ENCODE peak calls at places on chromosome 9, in four cellular contexts. D is HepG2, Y is GM12878, W is K562. L is an unnamed sample.

GRCh38 chr9:92641092-92641809 is 28.7 kb downstream of the IPPK start:
- DNase-seq in W (no peak), Y (no peak), D (no peak), L (no peak)

GRCh38 chr9:117825609-117826347 is 121.6 kb downstream of the TLR4 start:
- DNase-seq in Y (peak), W (no peak), D (no peak), L (no peak)

GRCh38 chr9:19085295-19085694 is 17.4 kb downstream of the HAUS6 start:
- DNase-seq in W (peak), Y (no peak), D (peak), L (no peak)

GRCh38 chr9:132857601-132858342 is 20.3 kb downstream of the AK8 start:
- DNase-seq in Y (no peak), D (no peak), W (peak), L (peak)

GRCh38 chr9:135783540-135784245 is 81.7 kb downstream of the KCNT1 start:
- DNase-seq in D (no peak), Y (no peak), W (no peak), L (no peak)

GRCh38 chr9:128145951-128146351 is 3.3 kb upstream of the LCN2 start:
- DNase-seq in Y (no peak), W (peak), D (no peak), L (no peak)

GRCh38 chr9:35863583-35863982 is 6.6 kb downstream of the OR13J1 start:
- DNase-seq in Y (no peak), D (no peak), W (no peak), L (no peak)

GRCh38 chr9:105246656-105247162 is 2.3 kb downstream of the SLC44A1 start:
- DNase-seq in D (no peak), Y (no peak), W (no peak), L (no peak)

GRCh38 chr9:121156263-121156731 is 45.4 kb downstream of the RAB14 start:
- DNase-seq in D (no peak), W (no peak), Y (peak), L (no peak)

GRCh38 chr9:92294297-92294676 is 790 bp upstream of the IARS1 start:
- DNase-seq in D (peak), Y (no peak), W (no peak), L (no peak)

GRCh38 chr9:135254176-135255032 is 166.9 kb downstream of the OLFM1 start:
- DNase-seq in Y (no peak), W (no peak), D (no peak), L (no peak)

GRCh38 chr9:126423022-126423708 is 96.5 kb downstream of the MVB12B start:
- DNase-seq in Y (no peak), D (no peak), W (no peak), L (no peak)

GRCh38 chr9:135502873-135503321 is 2.4 kb downstream of the MRPS2 start:
- DNase-seq in W (peak), D (no peak), Y (no peak), L (no peak)

GRCh38 chr9:21160178-21160577 is 6.3 kb downstream of the IFNA21 start:
- DNase-seq in W (no peak), D (no peak), Y (peak), L (no peak)

GRCh38 chr9:96688215-96688614 is 33.1 kb upstream of the PRXL2C start:
- DNase-seq in D (no peak), Y (no peak), W (no peak), L (no peak)

GRCh38 chr9:83987402-83987791 is 6.8 kb downstream of the RMI1 start:
- DNase-seq in D (no peak), W (no peak), Y (no peak), L (no peak)

GRCh38 chr9:16704096-16704488 is 166.4 kb downstream of the BNC2 start:
- DNase-seq in Y (no peak), D (no peak), W (no peak), L (no peak)

GRCh38 chr9:88745281-88746001 is 210.5 kb downstream of the NXNL2 start:
- DNase-seq in W (no peak), Y (no peak), D (no peak), L (no peak)

GRCh38 chr9:93681316-93682154 is 105.2 kb downstream of the PHF2 start:
- DNase-seq in D (peak), W (no peak), Y (no peak), L (no peak)

GRCh38 chr9:95091971-95092320 is 225.6 kb downstream of the FANCC start:
- DNase-seq in W (no peak), D (no peak), Y (no peak), L (no peak)

GRCh38 chr9:130219661-130220081 is 45.9 kb upstream of the HMCN2 start:
- DNase-seq in W (no peak), D (no peak), Y (no peak), L (no peak)

GRCh38 chr9:131447600-131447999 is 53.7 kb downstream of the PRRC2B start:
- DNase-seq in W (no peak), Y (no peak), D (no peak), L (no peak)

GRCh38 chr9:35660966-35661413 is 2.9 kb downstream of the CCDC107 start:
- DNase-seq in D (peak), W (no peak), Y (no peak), L (no peak)

GRCh38 chr9:69121155-69122085 is 52.7 kb upstream of the TJP2 start:
- DNase-seq in Y (no peak), D (peak), W (no peak), L (peak)

GRCh38 chr9:26670052-26670640 is 222.5 kb downstream of the CAAP1 start:
- DNase-seq in D (no peak), Y (no peak), W (no peak), L (no peak)

GRCh38 chr9:6501526-6502210 is 88.7 kb downstream of the UHRF2 start:
- DNase-seq in Y (no peak), D (no peak), W (no peak), L (no peak)

GRCh38 chr9:3191715-3192114 is 334.1 kb downstream of the RFX3 start:
- DNase-seq in Y (no peak), W (no peak), D (no peak), L (no peak)

GRCh38 chr9:109903515-109904138 is 123.6 kb downstream of the PALM2AKAP2 start:
- DNase-seq in D (peak), Y (no peak), W (peak), L (peak)

GRCh38 chr9:135198889-135199288 is 111.4 kb downstream of the OLFM1 start:
- DNase-seq in D (no peak), Y (no peak), W (no peak), L (peak)

GRCh38 chr9:5612187-5612535 is 16.7 kb upstream of the RIC1 start:
- DNase-seq in W (no peak), D (no peak), Y (no peak), L (no peak)

GRCh38 chr9:113589890-113590289 is 126.4 kb downstream of the RGS3 start:
- DNase-seq in Y (no peak), W (no peak), D (peak), L (no peak)

GRCh38 chr9:36597412-36598178 is 24.9 kb downstream of the MELK start:
- DNase-seq in Y (no peak), W (peak), D (peak), L (no peak)

GRCh38 chr9:88388886-88389617 is 808 bp downstream of the SPIN1 start:
- DNase-seq in Y (no peak), D (peak), W (peak), L (peak)

GRCh38 chr9:5825223-5825622 is 7.7 kb downstream of the ERMP1 start:
- DNase-seq in D (no peak), Y (no peak), W (no peak), L (no peak)

GRCh38 chr9:69421908-69422801 is 97.1 kb downstream of the ENTREP1 start:
- DNase-seq in Y (no peak), D (peak), W (peak), L (peak)

GRCh38 chr9:11646831-11647230 is 1034.0 kb upstream of the PTPRD start:
- DNase-seq in Y (no peak), D (no peak), W (no peak), L (no peak)

GRCh38 chr9:16869961-16870605 is 387 bp downstream of the BNC2 start:
- DNase-seq in D (no peak), W (no peak), Y (no peak), L (peak)

GRCh38 chr9:122234022-122234748 is 5.4 kb upstream of the LHX6 start:
- DNase-seq in D (no peak), Y (no peak), W (no peak), L (no peak)

GRCh38 chr9:5499889-5500398 is 10.4 kb upstream of the PDCD1LG2 start:
- DNase-seq in D (no peak), Y (no peak), W (no peak), L (no peak)

GRCh38 chr9:89614319-89614892 is 9.6 kb downstream of the GADD45G start:
- DNase-seq in D (no peak), W (no peak), Y (no peak), L (no peak)

DNA sequence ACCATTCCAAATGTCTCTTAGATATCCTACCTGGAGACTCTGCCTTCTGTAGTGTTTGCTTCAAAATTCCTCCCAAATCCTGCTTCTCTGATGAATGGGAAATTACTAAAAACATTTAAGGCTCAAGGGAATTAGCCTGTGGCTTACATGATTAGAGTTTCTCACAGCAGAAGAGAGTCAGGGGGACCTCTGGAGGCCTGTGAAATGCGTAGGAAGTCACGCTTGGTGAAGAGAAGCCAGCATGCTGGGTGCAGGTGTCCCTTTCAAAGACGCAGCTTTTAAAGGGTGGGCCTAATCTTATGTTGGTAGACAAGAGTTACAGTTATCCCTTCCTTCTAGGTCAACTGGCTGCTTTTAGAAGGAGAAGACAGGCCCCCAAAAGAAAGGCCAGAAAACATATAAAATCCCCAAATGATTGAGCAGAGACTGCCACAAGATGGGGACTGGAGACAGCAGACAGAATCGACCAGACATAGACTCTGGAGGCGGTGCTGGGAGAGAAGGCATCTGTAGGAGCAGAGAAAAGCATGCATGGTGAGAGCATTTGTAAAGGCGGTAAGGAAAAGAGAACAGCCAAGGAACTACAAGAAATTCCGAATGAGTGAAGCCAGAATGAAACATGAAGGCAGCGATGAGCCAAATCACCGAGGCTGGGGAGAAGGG is 42.3 kb downstream of the B4GALT1 start:
- DNase-seq in Y (no peak), D (no peak), W (no peak), L (no peak)
- TF ChIP-seq CBFB in Y (no peak), D (no peak), W (no peak), L (no peak)

GRCh38 chr9:134057311-134057665 is 10.5 kb downstream of the BRD3 start:
- DNase-seq in D (no peak), Y (no peak), W (no peak), L (no peak)

GRCh38 chr9:134054891-134055811 is 12.7 kb downstream of the BRD3 start:
- DNase-seq in D (no peak), Y (no peak), W (no peak), L (no peak)

GRCh38 chr9:134057751-134058701 is 9.8 kb downstream of the BRD3 start:
- DNase-seq in Y (no peak), W (no peak), D (peak), L (no peak)

GRCh38 chr9:134055981-134056461 is 11.8 kb downstream of the BRD3 start:
- DNase-seq in D (no peak), Y (no peak), W (no peak), L (no peak)

GRCh38 chr9:134056483-134057310 is 11.1 kb downstream of the BRD3 start:
- DNase-seq in W (no peak), Y (no peak), D (no peak), L (no peak)
- TF ChIP-seq CBFB in W (no peak), Y (no peak), D (no peak), L (no peak)

DNA sequence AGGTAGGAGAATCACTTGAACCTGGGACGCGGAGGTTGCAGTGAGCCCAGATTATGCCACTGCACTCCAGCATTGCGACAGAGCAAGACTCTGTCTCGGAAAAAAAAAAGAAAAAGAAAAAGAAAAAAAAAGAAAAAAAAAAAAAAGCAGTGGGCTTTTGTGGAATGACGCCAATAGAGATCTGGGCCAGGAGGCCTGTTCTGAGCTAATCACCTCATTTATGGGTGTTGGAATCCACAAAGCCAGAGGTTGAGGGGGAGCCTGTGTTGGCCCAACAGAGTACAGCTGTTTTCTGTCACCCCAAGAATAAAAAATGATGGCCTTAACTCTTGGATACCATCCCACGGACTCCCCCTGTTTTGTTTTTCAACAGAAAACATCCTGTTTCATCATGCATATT is 18.5 kb downstream of the OSTF1 start:
- DNase-seq in Y (no peak), D (no peak), W (no peak), L (no peak)
- TF ChIP-seq CBFB in Y (no peak), D (no peak), W (no peak), L (no peak)

GRCh38 chr9:119991797-119992196 is 588.2 kb downstream of the CDK5RAP2 start:
- DNase-seq in Y (no peak), W (no peak), D (no peak), L (no peak)
- TF ChIP-seq CBFB in Y (no peak), W (no peak), D (no peak), L (no peak)

DNA sequence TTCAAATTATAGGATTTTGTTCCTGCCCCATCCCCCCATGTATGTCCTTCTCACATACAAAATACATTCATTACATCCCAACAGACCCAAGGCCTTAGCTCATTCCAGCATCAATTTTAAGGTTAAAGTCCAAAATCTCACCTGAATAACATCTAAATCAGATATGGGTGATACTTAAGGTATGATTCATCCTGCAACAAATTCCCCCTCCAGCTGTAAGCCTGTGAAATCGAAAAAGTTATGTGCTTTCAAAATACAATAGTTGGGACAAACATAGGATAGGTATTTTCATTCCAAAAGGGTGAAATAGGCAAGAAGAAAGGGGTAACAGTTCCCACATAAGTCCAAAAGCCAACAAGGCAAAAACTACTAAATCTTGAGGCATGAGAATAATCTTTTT is 244.1 kb upstream of the SMARCA2 start:
- DNase-seq in Y (no peak), D (no peak), W (no peak), L (no peak)
- TF ChIP-seq CBFB in Y (no peak), D (no peak), W (no peak), L (no peak)

L was measured in WTC11.